ENCODE peak calls at places on chromosomes 4 and X, in four cellular contexts. P is naive thymus-derived CD4-positive, alpha-beta T cell; M is amniotic stem cell; B is coronary artery. K is an unnamed sample.

GRCh38 chr4:105280338-105280809 is 133.7 kb downstream of the TET2 start:
- DNase-seq in P (no peak), M (peak; percentile 77), B (no peak), K (no peak)

GRCh38 chr4:132934901-132935300 is 214.2 kb upstream of the PCDH10 start:
- DNase-seq in P (no peak), M (no peak), B (no peak), K (no peak)

GRCh38 chr4:82213485-82214162 is 160.2 kb downstream of the HNRNPD start:
- DNase-seq in P (peak; percentile 73), M (no peak), B (no peak), K (no peak)

GRCh38 chr4:107083-107443 is 17.2 kb upstream of the ZNF718 start:
- DNase-seq in P (no peak), M (no peak), B (no peak), K (no peak)

GRCh38 chr4:93407493-93408275 is 420.9 kb upstream of the ATOH1 start:
- DNase-seq in P (no peak), M (no peak), B (no peak), K (no peak)

GRCh38 chrX:152907084-152907651 is 9.3 kb downstream of the ZNF185 start:
- DNase-seq in P (no peak), M (no peak), B (no peak), K (no peak)

GRCh38 chrX:41695464-41695863 is 6.7 kb downstream of the GPR34 start:
- DNase-seq in P (no peak), M (no peak), B (no peak), K (no peak)

GRCh38 chrX:30196322-30196721 is 19.0 kb upstream of the MAGEB2 start:
- DNase-seq in P (no peak), M (no peak), B (no peak), K (no peak)

GRCh38 chrX:15973299-15973698 is 118.7 kb upstream of the AP1S2 start:
- DNase-seq in P (no peak), M (no peak), B (no peak), K (peak; percentile 11)

GRCh38 chr4:158042591-158043030 is 130.2 kb downstream of the GASK1B start:
- DNase-seq in P (no peak), M (no peak), B (no peak), K (no peak)

GRCh38 chr4:25783943-25784342 is 78.8 kb downstream of the SEL1L3 start:
- DNase-seq in P (no peak), M (no peak), B (no peak), K (peak; percentile 20)

GRCh38 chr4:29423836-29424721 is 1296.1 kb upstream of the PCDH7 start:
- DNase-seq in P (no peak), M (peak; percentile 50), B (no peak), K (no peak)

GRCh38 chrX:48468247-48468671 is 1.8 kb downstream of the SLC38A5 start:
- DNase-seq in P (no peak), M (no peak), B (no peak), K (no peak)

GRCh38 chrX:103919336-103919682 is 43.1 kb upstream of the TMSB15B start:
- DNase-seq in P (peak; percentile 28), M (no peak), B (no peak), K (peak; percentile 12)

GRCh38 chr4:83974111-83974789 is 438.3 kb downstream of the GPAT3 start:
- DNase-seq in P (no peak), M (no peak), B (no peak), K (no peak)

GRCh38 chr4:173415885-173416658 is 17.2 kb upstream of the SCRG1 start:
- DNase-seq in P (no peak), M (no peak), B (peak; percentile 75), K (peak; percentile 40)

GRCh38 chr4:169741569-169741968 is 16.2 kb downstream of the HPF1 start:
- DNase-seq in P (no peak), M (no peak), B (no peak), K (no peak)

GRCh38 chrX:49106930-49107329 is 16.6 kb downstream of the GPKOW start:
- DNase-seq in P (no peak), M (peak; percentile 0), B (no peak), K (peak; percentile 25)

GRCh38 chr4:11626046-11626445 is 197.4 kb upstream of the HS3ST1 start:
- DNase-seq in P (no peak), M (no peak), B (no peak), K (no peak)

GRCh38 chrX:145213504-145213903 is 33.8 kb upstream of the SPANXN1 start:
- DNase-seq in P (no peak), M (no peak), B (no peak), K (no peak)

GRCh38 chrX:9494806-9495205 is 29.9 kb downstream of the TBL1X start:
- DNase-seq in P (no peak), M (no peak), B (no peak), K (no peak)

GRCh38 chr4:128286474-128287158 is 997 bp downstream of the PGRMC2 start:
- DNase-seq in P (peak; percentile 62), M (peak; percentile 13), B (no peak), K (no peak)

GRCh38 chrX:113935516-113935915 is 648.4 kb upstream of the HTR2C start:
- DNase-seq in P (no peak), M (no peak), B (no peak), K (no peak)

GRCh38 chrX:48598645-48599044 is 1.4 kb downstream of the WDR13 start:
- DNase-seq in P (no peak), M (no peak), B (no peak), K (no peak)

GRCh38 chr4:148182230-148182928 is 259.8 kb downstream of the NR3C2 start:
- DNase-seq in P (no peak), M (no peak), B (no peak), K (no peak)

GRCh38 chr4:119040711-119041185 is 94.9 kb upstream of the MYOZ2 start:
- DNase-seq in P (no peak), M (peak; percentile 76), B (no peak), K (no peak)

GRCh38 chr4:8846864-8847263 is 24.8 kb downstream of the HMX1 start:
- DNase-seq in P (no peak), M (no peak), B (peak; percentile 21), K (no peak)

GRCh38 chr4:132071815-132072214 is 1077.3 kb upstream of the PCDH10 start:
- DNase-seq in P (no peak), M (no peak), B (no peak), K (no peak)

GRCh38 chr4:52997132-52997416 is 135.0 kb downstream of the RASL11B start:
- DNase-seq in P (no peak), M (no peak), B (no peak), K (no peak)

GRCh38 chr4:110049951-110050925 is 137.6 kb downstream of the EGF start:
- DNase-seq in P (peak; percentile 38), M (no peak), B (no peak), K (no peak)

GRCh38 chr4:169664615-169665014 is 44.2 kb downstream of the CLCN3 start:
- DNase-seq in P (no peak), M (no peak), B (no peak), K (no peak)

GRCh38 chr4:85953651-85954018 is 406.2 kb downstream of the MAPK10 start:
- DNase-seq in P (no peak), M (no peak), B (no peak), K (no peak)

GRCh38 chr4:172892300-172892699 is 276.3 kb upstream of the GALNT7 start:
- DNase-seq in P (no peak), M (no peak), B (no peak), K (peak; percentile 6)

GRCh38 chr4:183505556-183506388 is 914 bp downstream of the ING2 start:
- DNase-seq in P (peak; percentile 93), M (peak; percentile 73), B (peak; percentile 93), K (peak; percentile 81)

K was measured in GDM1.